ENCODE peak calls at places on chromosomes 5 and 9, in eight cellular contexts. J is GM12878, Z is GM23248, B is fibroblast of lung, A is Karpas-422, H is IMR-90, V is neuronal stem cell, Q is mesenchymal stem cell. W is an unnamed sample.

GRCh38 chr9:137772281-137772873 is 105.2 kb upstream of the CACNA1B start:
- DNase-seq in J (no peak), Z (peak; percentile 5), B (no peak), A (peak; percentile 46), H (no peak), V (no peak), Q (no peak), W (no peak)

GRCh38 chr9:135478858-135479468 is 619 bp upstream of the PPP1R26 start:
- DNase-seq in J (no peak), Z (peak; percentile 66), B (no peak), A (no peak), H (no peak), V (peak; percentile 30), Q (peak; percentile 45), W (peak; percentile 55)

GRCh38 chr5:132821791-132822190 is 8.7 kb downstream of the SHROOM1 start:
- DNase-seq in J (no peak), Z (peak; percentile 59), B (peak; percentile 62), A (peak; percentile 29), H (peak; percentile 87), V (no peak), Q (peak; percentile 78), W (peak; percentile 23)

GRCh38 chr9:89428901-89429890 is 68.7 kb downstream of the SEMA4D start:
- DNase-seq in J (no peak), Z (no peak), B (no peak), A (peak; percentile 74), H (no peak), V (no peak), Q (no peak), W (no peak)

GRCh38 chr5:135147294-135148090 is 113.5 kb upstream of the PITX1 start:
- DNase-seq in J (no peak), Z (no peak), B (no peak), A (no peak), H (no peak), V (no peak), Q (no peak), W (no peak)

GRCh38 chr9:111427186-111427585 is 57.0 kb downstream of the ECPAS start:
- DNase-seq in J (no peak), Z (peak; percentile 86), B (peak; percentile 70), A (peak; percentile 43), H (peak; percentile 67), V (no peak), Q (peak; percentile 59), W (peak; percentile 50)

GRCh38 chr9:93108301-93109041 is 12.5 kb downstream of the CARD19 start:
- DNase-seq in J (no peak), Z (no peak), B (no peak), A (no peak), H (no peak), V (no peak), Q (no peak), W (no peak)

GRCh38 chr5:142826741-142827492 is 56.7 kb downstream of the ARHGAP26 start:
- DNase-seq in J (no peak), Z (peak; percentile 73), B (peak; percentile 83), A (no peak), H (peak; percentile 75), V (no peak), Q (no peak), W (peak; percentile 66)

GRCh38 chr5:132190161-132190817 is 37.4 kb downstream of the P4HA2 start:
- DNase-seq in J (no peak), Z (peak; percentile 82), B (peak; percentile 70), A (peak; percentile 80), H (peak; percentile 81), V (peak; percentile 39), Q (peak; percentile 83), W (peak; percentile 78)

GRCh38 chr5:59785701-59786100 is 107.8 kb downstream of the PDE4D start:
- DNase-seq in J (no peak), Z (no peak), B (no peak), A (no peak), H (no peak), V (no peak), Q (no peak), W (no peak)

GRCh38 chr9:35518981-35519679 is 29.2 kb downstream of the RUSC2 start:
- DNase-seq in J (no peak), Z (peak; percentile 67), B (peak; percentile 73), A (no peak), H (peak; percentile 58), V (no peak), Q (peak; percentile 48), W (peak; percentile 42)

GRCh38 chr5:154236011-154236410 is 45.5 kb downstream of the GALNT10 start:
- DNase-seq in J (no peak), Z (no peak), B (no peak), A (no peak), H (no peak), V (no peak), Q (no peak), W (no peak)

GRCh38 chr5:91151947-91152346 is 231.2 kb downstream of the ARRDC3 start:
- DNase-seq in J (no peak), Z (peak; percentile 88), B (peak; percentile 89), A (no peak), H (peak; percentile 90), V (no peak), Q (peak; percentile 88), W (peak; percentile 96)

GRCh38 chr5:67343835-67344234 is 147.2 kb upstream of the CD180 start:
- DNase-seq in J (no peak), Z (no peak), B (no peak), A (no peak), H (no peak), V (no peak), Q (no peak), W (no peak)

GRCh38 chr5:153813871-153814270 is 224.8 kb downstream of the FAM114A2 start:
- DNase-seq in J (no peak), Z (peak; percentile 58), B (peak; percentile 5), A (no peak), H (no peak), V (no peak), Q (peak; percentile 20), W (no peak)

GRCh38 chr9:95726756-95727155 is 148.7 kb upstream of the ERCC6L2 start:
- DNase-seq in J (no peak), Z (peak; percentile 66), B (peak; percentile 36), A (peak; percentile 78), H (peak; percentile 59), V (peak; percentile 33), Q (peak; percentile 57), W (peak; percentile 89)

GRCh38 chr5:68848086-68848485 is 245.7 kb upstream of the SLC30A5 start:
- DNase-seq in J (no peak), Z (peak; percentile 78), B (peak; percentile 33), A (no peak), H (no peak), V (no peak), Q (no peak), W (peak; percentile 55)

GRCh38 chr9:37329576-37329975 is 92.9 kb upstream of the GRHPR start:
- DNase-seq in J (no peak), Z (peak; percentile 57), B (peak; percentile 13), A (peak; percentile 88), H (peak; percentile 50), V (no peak), Q (peak; percentile 34), W (peak; percentile 40)

GRCh38 chr5:958701-959571 is 49.7 kb upstream of the NKD2 start:
- DNase-seq in J (no peak), Z (peak; percentile 73), B (peak; percentile 73), A (no peak), H (peak; percentile 54), V (no peak), Q (peak; percentile 20), W (no peak)

GRCh38 chr9:124771021-124771866 is at the start of gene NR6A1:
- DNase-seq in J (peak; percentile 92), Z (peak; percentile 98), B (peak; percentile 95), A (peak; percentile 98), H (peak; percentile 95), V (peak; percentile 97), Q (peak; percentile 98), W (peak; percentile 98)
- H3K4me1 ChIP-seq in J (peaks cover 21% of the 10 kb centered on the region), Z (no peaks in the 10 kb centered on the region), B (peaks cover 5% of the 10 kb centered on the region), A (peaks cover 26% of the 10 kb centered on the region), H (peaks cover 2% of the 10 kb centered on the region), V (peaks cover 3% of the 10 kb centered on the region), Q (peaks cover 12% of the 10 kb centered on the region), W (peaks cover 10% of the 10 kb centered on the region)

GRCh38 chr5:172109749-172110148 is 78.3 kb downstream of the STK10 start:
- DNase-seq in J (no peak), Z (no peak), B (no peak), A (no peak), H (no peak), V (no peak), Q (no peak), W (no peak)
- H3K9ac ChIP-seq in J (no peak overlapping the region), Z (no peak overlapping the region), B (no peak overlapping the region), A (no peak overlapping the region), H (no peak overlapping the region), V (no peak overlapping the region), Q (no peak overlapping the region), W (no peak overlapping the region)

GRCh38 chr5:179139111-179139935 is 79.2 kb downstream of the ZNF354C start:
- DNase-seq in J (no peak), Z (no peak), B (no peak), A (no peak), H (no peak), V (no peak), Q (no peak), W (no peak)

GRCh38 chr5:179140293-179140692 is 80.1 kb downstream of the ZNF354C start:
- DNase-seq in J (no peak), Z (no peak), B (no peak), A (no peak), H (no peak), V (no peak), Q (no peak), W (no peak)

GRCh38 chr5:179137643-179138567 is 77.7 kb downstream of the ZNF354C start:
- DNase-seq in J (no peak), Z (no peak), B (no peak), A (no peak), H (no peak), V (no peak), Q (no peak), W (no peak)

GRCh38 chr5:179138568-179138925 is 78.4 kb downstream of the ZNF354C start:
- DNase-seq in J (no peak), Z (no peak), B (no peak), A (no peak), H (no peak), V (no peak), Q (no peak), W (no peak)

DNA sequence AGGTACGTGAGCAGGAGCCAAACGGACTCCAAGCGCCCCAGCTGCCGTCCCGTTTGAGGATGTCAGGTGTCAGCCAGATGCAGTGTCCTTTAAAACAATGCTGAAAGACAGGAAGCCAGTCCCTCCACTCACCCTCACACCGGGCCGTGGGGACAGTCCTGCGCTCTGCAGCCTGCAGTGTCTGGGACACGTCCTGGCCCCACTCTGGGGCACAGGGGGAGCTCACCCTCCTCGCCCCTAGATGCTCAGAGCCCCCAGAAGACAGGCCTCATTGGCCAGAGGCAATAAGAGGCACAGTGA is 79.7 kb downstream of the ZNF354C start:
- DNase-seq in J (no peak), Z (no peak), B (no peak), A (no peak), H (no peak), V (no peak), Q (no peak), W (no peak)
- H3K9me3 ChIP-seq in J (peaks cover 1% of the 10 kb centered on the region), Z (no peaks in the 10 kb centered on the region), B (no peaks in the 10 kb centered on the region), A (no peaks in the 10 kb centered on the region), H (no peaks in the 10 kb centered on the region), V (no peaks in the 10 kb centered on the region), Q (no peaks in the 10 kb centered on the region), W (no peaks in the 10 kb centered on the region)

GRCh38 chr9:124264812-124265211 is 7.1 kb downstream of the NEK6 start:
- DNase-seq in J (peak; percentile 91), Z (no peak), B (peak; percentile 59), A (peak; percentile 98), H (peak; percentile 62), V (no peak), Q (no peak), W (no peak)
- H3K4me1 ChIP-seq in J (peaks cover 50% of the 10 kb centered on the region), Z (peaks cover 82% of the 10 kb centered on the region), B (peaks cover 29% of the 10 kb centered on the region), A (peaks cover 97% of the 10 kb centered on the region), H (peaks cover 73% of the 10 kb centered on the region), V (peaks cover 56% of the 10 kb centered on the region), Q (peaks cover 72% of the 10 kb centered on the region), W (peaks cover 72% of the 10 kb centered on the region)